ENCODE peak calls at places on chromosomes 2 and 18, in four cellular contexts. One of them, this sample, is unnamed. For H3K36me3, the result is how much of the 10 kb centered on the place peaks cover.

GRCh38 chr18:68417826-68418225 is 297.1 kb downstream of the TMX3 start:
- DNase-seq in mammary epithelial cell: no peak
- DNase-seq in adrenal gland: no peak
- DNase-seq in CD4-positive, alpha-beta memory T cell: no peak
- DNase-seq in this sample: no peak

GRCh38 chr18:79684787-79685186 is 5.2 kb downstream of the CTDP1 start:
- DNase-seq in CD4-positive, alpha-beta memory T cell: no peak
- DNase-seq in adrenal gland: no peak
- DNase-seq in mammary epithelial cell: no peak
- DNase-seq in this sample: no peak

GRCh38 chr2:218805627-218806026 is 23.7 kb downstream of the CYP27A1 start:
- DNase-seq in adrenal gland: no peak
- DNase-seq in mammary epithelial cell: peak
- DNase-seq in CD4-positive, alpha-beta memory T cell: no peak
- DNase-seq in this sample: no peak

GRCh38 chr2:156883828-156884615 is 373.5 kb upstream of the GALNT5 start:
- DNase-seq in mammary epithelial cell: peak
- DNase-seq in adrenal gland: no peak
- DNase-seq in CD4-positive, alpha-beta memory T cell: no peak
- DNase-seq in this sample: no peak

GRCh38 chr2:2913601-2914120 is 464.0 kb downstream of the EIPR1 start:
- DNase-seq in CD4-positive, alpha-beta memory T cell: no peak
- DNase-seq in adrenal gland: no peak
- DNase-seq in mammary epithelial cell: no peak
- DNase-seq in this sample: no peak

GRCh38 chr2:37886745-37887144 is 38.3 kb upstream of the RMDN2 start:
- DNase-seq in CD4-positive, alpha-beta memory T cell: no peak
- DNase-seq in mammary epithelial cell: peak
- DNase-seq in adrenal gland: no peak
- DNase-seq in this sample: no peak

GRCh38 chr18:21205695-21206094 is 36.3 kb upstream of the GREB1L start:
- DNase-seq in mammary epithelial cell: no peak
- DNase-seq in CD4-positive, alpha-beta memory T cell: no peak
- DNase-seq in adrenal gland: no peak
- DNase-seq in this sample: no peak

GRCh38 chr2:30655660-30656059 is 151.6 kb downstream of the CAPN13 start:
- DNase-seq in adrenal gland: no peak
- DNase-seq in mammary epithelial cell: no peak
- DNase-seq in CD4-positive, alpha-beta memory T cell: no peak
- DNase-seq in this sample: no peak

GRCh38 chr18:46868171-46868921 is 49.0 kb downstream of the PIAS2 start:
- DNase-seq in CD4-positive, alpha-beta memory T cell: no peak
- DNase-seq in adrenal gland: no peak
- DNase-seq in mammary epithelial cell: no peak
- DNase-seq in this sample: no peak

GRCh38 chr18:55239764-55240163 is 280.5 kb upstream of the CCDC68 start:
- DNase-seq in adrenal gland: no peak
- DNase-seq in mammary epithelial cell: no peak
- DNase-seq in CD4-positive, alpha-beta memory T cell: no peak
- DNase-seq in this sample: no peak

GRCh38 chr18:14924226-14924625 is 176.3 kb downstream of the ANKRD30B start:
- DNase-seq in adrenal gland: no peak
- DNase-seq in mammary epithelial cell: peak
- DNase-seq in CD4-positive, alpha-beta memory T cell: no peak
- DNase-seq in this sample: peak

GRCh38 chr2:120391905-120392665 is 46.1 kb downstream of the INHBB start:
- DNase-seq in CD4-positive, alpha-beta memory T cell: no peak
- DNase-seq in mammary epithelial cell: no peak
- DNase-seq in adrenal gland: no peak
- DNase-seq in this sample: peak

GRCh38 chr2:11286749-11287148 is 57.7 kb downstream of the ROCK2 start:
- DNase-seq in adrenal gland: peak
- DNase-seq in CD4-positive, alpha-beta memory T cell: no peak
- DNase-seq in mammary epithelial cell: no peak
- DNase-seq in this sample: no peak

GRCh38 chr2:168037772-168038171 is 209.6 kb downstream of the STK39 start:
- DNase-seq in mammary epithelial cell: no peak
- DNase-seq in CD4-positive, alpha-beta memory T cell: no peak
- DNase-seq in adrenal gland: no peak
- DNase-seq in this sample: no peak

GRCh38 chr2:182048621-182049020 is 63.0 kb downstream of the PPP1R1C start:
- DNase-seq in mammary epithelial cell: no peak
- DNase-seq in adrenal gland: no peak
- DNase-seq in CD4-positive, alpha-beta memory T cell: no peak
- DNase-seq in this sample: no peak

GRCh38 chr2:147939313-147939712 is 81.2 kb downstream of the ORC4 start:
- DNase-seq in CD4-positive, alpha-beta memory T cell: no peak
- DNase-seq in adrenal gland: no peak
- DNase-seq in mammary epithelial cell: no peak
- DNase-seq in this sample: no peak

GRCh38 chr2:147933931-147934330 is 86.6 kb downstream of the ORC4 start:
- DNase-seq in adrenal gland: no peak
- DNase-seq in CD4-positive, alpha-beta memory T cell: no peak
- DNase-seq in mammary epithelial cell: no peak
- DNase-seq in this sample: no peak

GRCh38 chr2:147937744-147938349 is 82.7 kb downstream of the ORC4 start:
- DNase-seq in mammary epithelial cell: peak
- DNase-seq in CD4-positive, alpha-beta memory T cell: peak
- DNase-seq in adrenal gland: no peak
- DNase-seq in this sample: no peak

GRCh38 chr2:147934881-147935280 is 85.7 kb downstream of the ORC4 start:
- DNase-seq in CD4-positive, alpha-beta memory T cell: no peak
- DNase-seq in mammary epithelial cell: no peak
- DNase-seq in adrenal gland: no peak
- DNase-seq in this sample: no peak
- H3K36me3 ChIP-seq in CD4-positive, alpha-beta memory T cell: under half
- H3K36me3 ChIP-seq in mammary epithelial cell: under half
- H3K36me3 ChIP-seq in adrenal gland: under half
- H3K36me3 ChIP-seq in this sample: under half

GRCh38 chr2:131067465-131067864 is 25.8 kb downstream of the FAM168B start:
- DNase-seq in adrenal gland: no peak
- DNase-seq in mammary epithelial cell: no peak
- DNase-seq in CD4-positive, alpha-beta memory T cell: no peak
- DNase-seq in this sample: no peak
- H3K36me3 ChIP-seq in adrenal gland: under half
- H3K36me3 ChIP-seq in mammary epithelial cell: under half
- H3K36me3 ChIP-seq in CD4-positive, alpha-beta memory T cell: under half
- H3K36me3 ChIP-seq in this sample: under half

GRCh38 chr2:101895819-101896322 is 95.9 kb upstream of the IL1R2 start:
- DNase-seq in mammary epithelial cell: no peak
- DNase-seq in adrenal gland: no peak
- DNase-seq in CD4-positive, alpha-beta memory T cell: no peak
- DNase-seq in this sample: no peak
- H3K36me3 ChIP-seq in mammary epithelial cell: under half
- H3K36me3 ChIP-seq in adrenal gland: under half
- H3K36me3 ChIP-seq in CD4-positive, alpha-beta memory T cell: under half
- H3K36me3 ChIP-seq in this sample: under half

DNA sequence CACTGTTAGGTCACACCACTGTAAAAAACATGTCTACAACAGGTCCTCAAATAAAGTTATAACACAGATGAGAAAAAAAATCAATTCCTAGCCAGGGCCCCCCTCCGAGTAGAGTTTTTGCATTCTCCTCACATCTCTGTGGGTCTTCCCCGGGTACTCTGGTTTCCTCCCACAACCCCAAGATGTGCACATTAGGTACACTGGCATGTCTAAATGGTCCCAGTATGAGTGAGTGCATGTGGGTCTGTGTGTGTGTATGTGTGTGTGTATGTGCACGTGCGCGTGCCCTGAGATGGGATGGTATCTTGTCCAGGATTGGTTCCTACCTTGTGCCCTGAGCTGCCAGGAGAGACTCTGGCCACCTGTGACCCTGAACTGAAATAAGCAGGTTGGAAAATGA is 4.9 kb downstream of the TYW5 start:
- DNase-seq in CD4-positive, alpha-beta memory T cell: no peak
- DNase-seq in mammary epithelial cell: no peak
- DNase-seq in adrenal gland: no peak
- DNase-seq in this sample: no peak
- H3K36me3 ChIP-seq in CD4-positive, alpha-beta memory T cell: under half
- H3K36me3 ChIP-seq in mammary epithelial cell: under half
- H3K36me3 ChIP-seq in adrenal gland: under half
- H3K36me3 ChIP-seq in this sample: under half

DNA sequence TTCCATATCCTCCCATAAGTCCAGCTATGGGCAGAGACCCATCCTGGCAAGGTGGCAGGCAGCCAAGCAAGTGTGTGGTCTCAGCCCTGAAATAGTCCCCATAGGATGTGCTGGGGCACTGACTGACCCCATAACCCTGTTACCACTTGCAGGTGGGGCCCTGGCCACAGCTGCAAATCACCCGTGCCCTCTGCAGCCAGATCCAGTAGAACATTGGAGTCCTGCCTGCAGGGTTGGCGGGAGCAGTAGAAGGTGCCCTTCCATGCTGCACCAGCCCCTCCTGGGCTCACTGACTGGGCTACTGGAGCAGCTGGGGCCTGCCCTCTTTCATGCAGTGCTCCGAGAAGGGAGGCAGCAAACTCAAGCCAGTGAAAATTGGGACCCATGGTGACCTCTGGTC is 112.6 kb upstream of the MCFD2 start:
- DNase-seq in mammary epithelial cell: no peak
- DNase-seq in adrenal gland: no peak
- DNase-seq in CD4-positive, alpha-beta memory T cell: no peak
- DNase-seq in this sample: no peak
- H3K36me3 ChIP-seq in mammary epithelial cell: under half
- H3K36me3 ChIP-seq in adrenal gland: half or more
- H3K36me3 ChIP-seq in CD4-positive, alpha-beta memory T cell: half or more
- H3K36me3 ChIP-seq in this sample: under half

GRCh38 chr2:73937103-73937885 is 10.6 kb downstream of the DGUOK start:
- DNase-seq in adrenal gland: no peak
- DNase-seq in CD4-positive, alpha-beta memory T cell: no peak
- DNase-seq in mammary epithelial cell: no peak
- DNase-seq in this sample: no peak
- H3K36me3 ChIP-seq in adrenal gland: under half
- H3K36me3 ChIP-seq in CD4-positive, alpha-beta memory T cell: under half
- H3K36me3 ChIP-seq in mammary epithelial cell: under half
- H3K36me3 ChIP-seq in this sample: under half

GRCh38 chr2:190802810-190803209 is 77.8 kb upstream of the GLS start:
- DNase-seq in mammary epithelial cell: no peak
- DNase-seq in adrenal gland: no peak
- DNase-seq in CD4-positive, alpha-beta memory T cell: no peak
- DNase-seq in this sample: no peak

GRCh38 chr2:190809139-190809764 is 71.4 kb upstream of the GLS start:
- DNase-seq in CD4-positive, alpha-beta memory T cell: no peak
- DNase-seq in mammary epithelial cell: peak
- DNase-seq in adrenal gland: no peak
- DNase-seq in this sample: peak

GRCh38 chr2:190804182-190804795 is 76.3 kb upstream of the GLS start:
- DNase-seq in CD4-positive, alpha-beta memory T cell: peak
- DNase-seq in adrenal gland: no peak
- DNase-seq in mammary epithelial cell: no peak
- DNase-seq in this sample: no peak

GRCh38 chr2:190805126-190805525 is 75.5 kb upstream of the GLS start:
- DNase-seq in CD4-positive, alpha-beta memory T cell: no peak
- DNase-seq in adrenal gland: no peak
- DNase-seq in mammary epithelial cell: no peak
- DNase-seq in this sample: no peak

GRCh38 chr2:190805843-190806242 is 74.8 kb upstream of the GLS start:
- DNase-seq in mammary epithelial cell: no peak
- DNase-seq in adrenal gland: no peak
- DNase-seq in CD4-positive, alpha-beta memory T cell: no peak
- DNase-seq in this sample: no peak
- H3K36me3 ChIP-seq in mammary epithelial cell: under half
- H3K36me3 ChIP-seq in adrenal gland: under half
- H3K36me3 ChIP-seq in CD4-positive, alpha-beta memory T cell: under half
- H3K36me3 ChIP-seq in this sample: under half

This sample was measured in colonic mucosa.